ENCODE peak calls at places on chromosome 15, in eight cellular contexts. V is tibial nerve, M is heart left ventricle, B is body of pancreas, E is A549, K is stomach, X is adrenal gland, W is transverse colon. U is an unnamed sample.

GRCh38 chr15:63498815-63499549 is 5.4 kb upstream of the USP3 start:
- DNase-seq in V (no peak), M (no peak), B (no peak), E (no peak), K (no peak), X (no peak), W (no peak), U (no peak)

GRCh38 chr15:63277044-63277892 is at the start of gene APH1B:
- DNase-seq in V (peak), M (peak), B (peak), E (peak), K (peak), X (peak), W (peak), U (peak)

GRCh38 chr15:71341811-71342550 is 226.7 kb downstream of the THSD4 start:
- DNase-seq in V (no peak), M (no peak), B (no peak), E (no peak), K (no peak), X (no peak), W (no peak), U (no peak)

GRCh38 chr15:90049030-90049429 is 47.9 kb downstream of the ZNF710 start:
- DNase-seq in V (no peak), M (no peak), B (no peak), E (no peak), K (no peak), X (no peak), W (no peak), U (no peak)

GRCh38 chr15:31303434-31304073 is 23.1 kb upstream of the KLF13 start:
- DNase-seq in V (no peak), M (peak), B (no peak), E (no peak), K (peak), X (no peak), W (peak), U (no peak)

GRCh38 chr15:63503739-63504246 is 600 bp upstream of the USP3 start:
- DNase-seq in V (no peak), M (peak), B (peak), E (peak), K (peak), X (peak), W (peak), U (no peak)

GRCh38 chr15:80640546-80641121 is 54.5 kb upstream of the ABHD17C start:
- DNase-seq in V (no peak), M (no peak), B (no peak), E (no peak), K (no peak), X (no peak), W (no peak), U (no peak)

GRCh38 chr15:96353931-96354730 is 23.6 kb downstream of the NR2F2 start:
- DNase-seq in V (no peak), M (peak), B (peak), E (no peak), K (peak), X (peak), W (no peak), U (no peak)

GRCh38 chr15:25810631-25811077 is 52.5 kb downstream of the ATP10A start:
- DNase-seq in V (no peak), M (no peak), B (no peak), E (no peak), K (no peak), X (no peak), W (no peak), U (no peak)

GRCh38 chr15:101206173-101206572 is 45.7 kb downstream of the CHSY1 start:
- DNase-seq in V (no peak), M (no peak), B (no peak), E (no peak), K (no peak), X (peak), W (no peak), U (no peak)

GRCh38 chr15:86231864-86232801 is 152.5 kb downstream of the AGBL1 start:
- DNase-seq in V (no peak), M (no peak), B (peak), E (peak), K (no peak), X (peak), W (peak), U (no peak)

GRCh38 chr15:58227706-58228543 is 89.7 kb downstream of the AQP9 start:
- DNase-seq in V (peak), M (peak), B (peak), E (peak), K (peak), X (peak), W (peak), U (no peak)

GRCh38 chr15:76162050-76162425 is 102.3 kb downstream of the TMEM266 start:
- DNase-seq in V (no peak), M (no peak), B (no peak), E (no peak), K (no peak), X (peak), W (no peak), U (no peak)

GRCh38 chr15:80776420-80777045 is 2.6 kb upstream of the CEMIP start:
- DNase-seq in V (peak), M (peak), B (peak), E (peak), K (peak), X (peak), W (peak), U (no peak)

GRCh38 chr15:70313099-70314017 is 215.6 kb upstream of the TLE3 start:
- DNase-seq in V (no peak), M (no peak), B (no peak), E (no peak), K (no peak), X (no peak), W (no peak), U (no peak)

GRCh38 chr15:68829068-68829467 is 8.4 kb upstream of the ANP32A start:
- DNase-seq in V (no peak), M (no peak), B (no peak), E (peak), K (no peak), X (no peak), W (no peak), U (no peak)

GRCh38 chr15:50067254-50067653 is 51.8 kb downstream of the ATP8B4 start:
- DNase-seq in V (no peak), M (no peak), B (no peak), E (no peak), K (no peak), X (no peak), W (no peak), U (no peak)

GRCh38 chr15:80942746-80943565 is 46.7 kb downstream of the MESD start:
- DNase-seq in V (no peak), M (peak), B (peak), E (no peak), K (no peak), X (no peak), W (no peak), U (no peak)

GRCh38 chr15:35168464-35168863 is 83.4 kb upstream of the NANOGP8 start:
- DNase-seq in V (no peak), M (no peak), B (no peak), E (no peak), K (no peak), X (no peak), W (no peak), U (no peak)

GRCh38 chr15:76006136-76006778 is 6.0 kb downstream of the NRG4 start:
- DNase-seq in V (no peak), M (no peak), B (peak), E (no peak), K (no peak), X (peak), W (no peak), U (no peak)

GRCh38 chr15:71916834-71917233 is 106.5 kb downstream of the NR2E3 start:
- DNase-seq in V (no peak), M (no peak), B (no peak), E (no peak), K (no peak), X (no peak), W (no peak), U (no peak)

GRCh38 chr15:23648920-23649515 is 1.4 kb upstream of the MAGEL2 start:
- DNase-seq in V (no peak), M (no peak), B (peak), E (peak), K (peak), X (no peak), W (peak), U (no peak)

GRCh38 chr15:54120949-54121463 is 142.8 kb downstream of the UNC13C start:
- DNase-seq in V (no peak), M (no peak), B (no peak), E (no peak), K (no peak), X (no peak), W (no peak), U (no peak)

GRCh38 chr15:46408312-46408711 is 773.5 kb downstream of the SQOR start:
- DNase-seq in V (no peak), M (no peak), B (no peak), E (no peak), K (no peak), X (no peak), W (no peak), U (no peak)

GRCh38 chr15:71434774-71435173 is 319.5 kb downstream of the THSD4 start:
- DNase-seq in V (no peak), M (no peak), B (no peak), E (no peak), K (no peak), X (no peak), W (no peak), U (no peak)

GRCh38 chr15:58292761-58293175 is 139.0 kb upstream of the LIPC start:
- DNase-seq in V (no peak), M (no peak), B (no peak), E (no peak), K (no peak), X (no peak), W (no peak), U (no peak)

GRCh38 chr15:58724471-58724870 is 25.0 kb downstream of the ADAM10 start:
- DNase-seq in V (no peak), M (no peak), B (no peak), E (no peak), K (no peak), X (no peak), W (no peak), U (no peak)

GRCh38 chr15:41713047-41713446 is 52.8 kb downstream of the MGA start:
- DNase-seq in V (no peak), M (peak), B (peak), E (no peak), K (peak), X (no peak), W (peak), U (no peak)

GRCh38 chr15:70101459-70102113 is 3.9 kb upstream of the TLE3 start:
- DNase-seq in V (no peak), M (peak), B (peak), E (peak), K (peak), X (peak), W (peak), U (no peak)

GRCh38 chr15:28269097-28269496 is 52.9 kb downstream of the HERC2 start:
- DNase-seq in V (no peak), M (no peak), B (peak), E (no peak), K (no peak), X (no peak), W (no peak), U (no peak)

GRCh38 chr15:76338555-76339301 is 2.2 kb downstream of the ISL2 start:
- DNase-seq in V (no peak), M (no peak), B (no peak), E (no peak), K (no peak), X (no peak), W (no peak), U (no peak)

DNA sequence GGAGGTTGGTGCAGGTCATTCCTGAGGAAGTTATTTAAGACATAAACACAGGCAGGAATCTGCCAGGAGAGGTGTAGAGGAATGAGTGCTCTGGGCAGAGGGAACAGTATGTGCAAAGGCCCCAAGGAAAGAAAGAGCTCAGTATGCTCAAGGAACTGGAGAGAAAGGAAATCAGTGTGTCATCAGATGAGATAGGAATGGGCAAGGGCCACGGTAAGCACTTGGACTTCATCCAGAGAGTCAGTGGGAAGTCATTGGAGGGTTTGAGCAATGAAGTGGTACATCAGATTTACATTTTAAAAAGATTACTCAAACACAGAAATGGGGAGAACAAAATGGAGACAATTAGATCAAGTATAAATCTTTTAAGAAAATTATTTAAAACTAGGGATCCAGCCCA is 272.2 kb downstream of the ADAMTSL3 start:
- DNase-seq in V (no peak), M (no peak), B (no peak), E (no peak), K (no peak), X (no peak), W (no peak), U (no peak)
- TF ChIP-seq POLR2A in V (no peak), M (no peak), B (no peak), E (no peak), K (no peak), X (no peak), W (no peak), U (no peak)

DNA sequence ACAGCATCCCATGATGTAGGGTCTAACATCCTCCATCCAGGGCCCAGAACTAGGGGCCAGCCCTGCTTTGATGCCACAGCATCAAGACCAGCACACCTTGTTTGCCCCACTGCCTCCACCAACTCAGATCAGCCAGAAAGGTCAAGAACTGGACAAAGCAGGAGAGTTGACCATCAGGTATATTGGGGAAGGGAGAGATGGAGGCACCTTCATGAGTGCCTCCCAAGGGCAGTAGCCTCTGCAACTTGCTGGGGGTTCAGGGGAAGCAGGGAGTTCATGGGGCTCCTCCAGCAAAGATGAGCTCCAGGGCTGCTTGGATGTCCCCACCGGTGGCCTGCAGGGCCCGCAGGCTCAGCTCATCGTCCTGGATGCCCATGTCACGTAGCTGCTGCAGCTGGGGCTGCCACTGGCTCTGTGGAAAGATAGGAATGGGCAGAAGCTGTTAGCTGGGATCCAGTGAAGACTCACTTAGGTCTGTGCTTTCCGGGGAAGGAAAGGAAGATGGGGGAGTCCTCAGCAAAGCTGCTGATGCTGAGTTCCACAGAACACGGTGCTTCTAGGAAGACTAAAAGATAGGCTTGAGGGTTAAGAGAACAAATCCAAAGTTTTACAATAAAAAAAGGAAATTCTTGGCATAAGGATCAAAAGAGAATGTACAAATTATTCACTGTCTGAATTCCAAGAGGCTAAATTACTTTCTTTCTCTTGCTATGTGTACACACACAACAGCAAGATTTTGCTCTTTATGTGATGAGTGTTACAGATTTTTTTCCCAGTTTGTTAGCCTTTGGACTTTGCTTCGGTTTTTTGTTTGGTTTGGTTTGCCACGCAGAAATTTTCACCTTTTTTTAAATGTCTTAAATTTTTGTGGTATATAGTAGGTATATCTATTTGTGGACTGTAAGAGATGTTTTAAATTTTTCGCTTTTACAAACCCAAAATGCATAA is 12.3 kb upstream of the SEMA7A start:
- DNase-seq in V (no peak), M (no peak), B (no peak), E (no peak), K (no peak), X (no peak), W (no peak), U (no peak)
- H3K27ac ChIP-seq in V (no peak), M (no peak), B (no peak), E (no peak), K (no peak), X (no peak), W (no peak), U (no peak)

GRCh38 chr15:94580186-94580585 is 348.8 kb downstream of the MCTP2 start:
- DNase-seq in V (no peak), M (no peak), B (no peak), E (no peak), K (no peak), X (no peak), W (no peak), U (no peak)

GRCh38 chr15:94579261-94579660 is 347.9 kb downstream of the MCTP2 start:
- DNase-seq in V (no peak), M (no peak), B (no peak), E (no peak), K (no peak), X (no peak), W (no peak), U (no peak)

GRCh38 chr15:94584833-94585244 is 353.5 kb downstream of the MCTP2 start:
- DNase-seq in V (no peak), M (no peak), B (no peak), E (no peak), K (no peak), X (no peak), W (no peak), U (no peak)

GRCh38 chr15:94586099-94586498 is 354.7 kb downstream of the MCTP2 start:
- DNase-seq in V (no peak), M (no peak), B (no peak), E (no peak), K (no peak), X (no peak), W (no peak), U (no peak)

DNA sequence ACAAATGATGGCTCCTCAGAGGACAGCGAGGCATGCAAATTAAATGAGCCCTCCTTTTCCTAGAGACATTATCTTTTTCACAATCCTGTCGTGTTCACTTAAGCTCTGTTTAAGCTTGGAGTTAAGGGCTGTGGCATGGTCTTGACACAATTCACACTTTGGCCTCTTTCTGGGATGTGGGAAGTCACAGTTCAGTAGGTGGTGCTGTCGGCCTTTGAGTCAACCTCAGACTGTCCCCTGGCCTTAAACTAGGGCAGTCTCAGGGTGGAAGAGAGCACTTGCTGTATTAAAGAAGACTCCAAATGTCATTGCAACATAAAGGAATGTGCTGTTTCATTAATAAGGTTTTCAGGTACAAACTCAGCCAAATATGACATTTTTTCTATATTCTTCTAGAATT is 351.0 kb downstream of the MCTP2 start:
- DNase-seq in V (no peak), M (peak), B (no peak), E (no peak), K (no peak), X (no peak), W (no peak), U (no peak)
- TF ChIP-seq CTCF in V (peak), M (peak), B (no peak), E (no peak), K (no peak), X (peak), W (no peak), U (no peak)

DNA sequence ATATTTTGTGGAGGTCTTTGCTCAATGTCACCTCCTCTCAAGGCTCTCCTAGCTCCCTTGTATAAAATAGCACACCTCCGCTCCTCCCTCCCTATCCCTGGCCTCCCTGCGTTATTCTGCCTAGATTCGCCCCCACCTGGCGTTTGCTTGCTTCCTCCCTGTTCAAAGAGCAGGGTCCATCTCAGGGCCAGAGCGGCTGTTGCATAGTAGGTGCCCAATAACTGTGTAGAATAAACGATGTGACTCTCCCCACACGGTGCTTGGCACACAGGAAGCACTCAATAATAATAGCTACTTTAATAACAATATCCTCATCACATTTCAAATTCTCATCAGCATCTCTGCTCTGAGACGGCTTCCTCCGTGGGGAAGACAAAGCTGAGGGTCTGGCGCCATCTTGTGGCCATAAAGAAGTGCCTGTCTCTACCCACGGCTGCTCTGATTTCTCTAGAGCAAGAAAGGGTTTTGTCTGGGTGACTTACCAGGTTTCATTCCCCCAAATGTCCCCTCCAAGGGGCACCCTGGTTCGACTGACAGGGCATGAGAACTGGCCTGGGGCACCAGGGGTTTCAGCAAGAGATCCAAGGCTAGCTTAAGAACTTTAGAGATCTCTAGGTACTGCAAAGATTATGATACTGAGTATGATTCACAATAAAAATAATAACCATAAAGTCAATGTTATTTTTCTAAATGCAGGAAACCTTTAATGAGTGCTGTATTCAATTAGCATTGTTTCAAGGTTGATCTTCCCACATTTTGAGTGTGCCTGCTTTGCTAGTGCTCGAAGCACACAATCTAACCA is 16.1 kb downstream of the CD276 start:
- DNase-seq in V (peak), M (peak), B (peak), E (peak), K (peak), X (peak), W (peak), U (no peak)
- TF ChIP-seq POLR2A in V (no peak), M (no peak), B (no peak), E (no peak), K (no peak), X (no peak), W (no peak), U (no peak)

DNA sequence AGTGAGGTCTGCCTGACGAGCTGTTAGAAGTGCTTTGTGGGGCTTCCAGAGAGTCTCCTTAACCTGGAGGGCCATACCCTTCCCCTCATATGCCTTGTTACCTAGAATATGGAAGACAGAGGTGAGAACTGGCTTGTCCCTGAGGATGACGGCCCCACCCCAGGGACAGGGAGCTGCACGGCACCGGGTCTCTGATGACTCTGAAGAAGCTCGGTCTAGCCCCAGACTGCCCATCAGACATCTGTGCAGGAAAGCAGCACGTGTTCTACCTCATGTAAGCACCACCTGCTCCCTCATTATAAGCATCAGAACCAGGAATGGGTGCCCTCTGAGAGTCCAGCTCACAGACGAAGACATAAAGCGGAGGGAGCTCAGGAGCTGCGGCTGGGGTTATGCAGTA is 18.0 kb downstream of the MYO5C start:
- DNase-seq in V (no peak), M (no peak), B (no peak), E (no peak), K (no peak), X (no peak), W (no peak), U (no peak)
- H3K27ac ChIP-seq in V (no peak), M (no peak), B (no peak), E (no peak), K (no peak), X (no peak), W (no peak), U (no peak)

GRCh38 chr15:67303490-67304363 is 49.1 kb downstream of the IQCH start:
- DNase-seq in V (no peak), M (no peak), B (peak), E (peak), K (no peak), X (no peak), W (peak), U (no peak)
- TF ChIP-seq CTCF in V (no peak), M (peak), B (peak), E (peak), K (peak), X (peak), W (peak), U (no peak)

U was measured in esophagus squamous epithelium.